ENCODE peak calls at places on chromosome 4, in six cellular contexts. One of them, this sample, is unnamed.

GRCh38 chr4:153232768-153233167 is 28.5 kb downstream of the TRIM2 start:
- DNase-seq in heart left ventricle: peak
- DNase-seq in aorta: no peak
- DNase-seq in mammary epithelial cell: peak
- DNase-seq in RWPE1: no peak
- DNase-seq in tibial artery: no peak
- DNase-seq in this sample: no peak

GRCh38 chr4:41517121-41517520 is 20.8 kb upstream of the LIMCH1 start:
- DNase-seq in heart left ventricle: no peak
- DNase-seq in aorta: no peak
- DNase-seq in mammary epithelial cell: no peak
- DNase-seq in RWPE1: no peak
- DNase-seq in tibial artery: no peak
- DNase-seq in this sample: no peak

GRCh38 chr4:15691346-15692140 is 9.9 kb downstream of the FAM200B start:
- DNase-seq in heart left ventricle: no peak
- DNase-seq in aorta: no peak
- DNase-seq in mammary epithelial cell: peak
- DNase-seq in RWPE1: no peak
- DNase-seq in tibial artery: no peak
- DNase-seq in this sample: no peak

GRCh38 chr4:85475631-85476233 is 782 bp downstream of the ARHGAP24 start:
- DNase-seq in heart left ventricle: no peak
- DNase-seq in aorta: no peak
- DNase-seq in mammary epithelial cell: no peak
- DNase-seq in RWPE1: no peak
- DNase-seq in tibial artery: no peak
- DNase-seq in this sample: no peak

GRCh38 chr4:54218736-54219135 is 10.4 kb upstream of the PDGFRA start:
- DNase-seq in heart left ventricle: no peak
- DNase-seq in aorta: no peak
- DNase-seq in mammary epithelial cell: no peak
- DNase-seq in RWPE1: no peak
- DNase-seq in tibial artery: no peak
- DNase-seq in this sample: no peak

GRCh38 chr4:37450309-37450708 is 205.8 kb downstream of the NWD2 start:
- DNase-seq in heart left ventricle: no peak
- DNase-seq in aorta: no peak
- DNase-seq in mammary epithelial cell: no peak
- DNase-seq in RWPE1: no peak
- DNase-seq in tibial artery: no peak
- DNase-seq in this sample: no peak

GRCh38 chr4:163382178-163382869 is 38.6 kb downstream of the NPY5R start:
- DNase-seq in heart left ventricle: no peak
- DNase-seq in aorta: no peak
- DNase-seq in mammary epithelial cell: no peak
- DNase-seq in RWPE1: no peak
- DNase-seq in tibial artery: no peak
- DNase-seq in this sample: no peak

GRCh38 chr4:177391953-177392352 is 50.3 kb downstream of the AGA start:
- DNase-seq in heart left ventricle: no peak
- DNase-seq in aorta: no peak
- DNase-seq in mammary epithelial cell: peak
- DNase-seq in RWPE1: no peak
- DNase-seq in tibial artery: no peak
- DNase-seq in this sample: peak

GRCh38 chr4:87532907-87533306 is 3.7 kb upstream of the SPARCL1 start:
- DNase-seq in heart left ventricle: no peak
- DNase-seq in aorta: no peak
- DNase-seq in mammary epithelial cell: no peak
- DNase-seq in RWPE1: no peak
- DNase-seq in tibial artery: no peak
- DNase-seq in this sample: no peak

GRCh38 chr4:48968814-48969213 is 17.3 kb upstream of the CWH43 start:
- DNase-seq in heart left ventricle: no peak
- DNase-seq in aorta: no peak
- DNase-seq in mammary epithelial cell: peak
- DNase-seq in RWPE1: peak
- DNase-seq in tibial artery: no peak
- DNase-seq in this sample: peak

GRCh38 chr4:4420421-4420820 is 33.5 kb downstream of the NSG1 start:
- DNase-seq in heart left ventricle: no peak
- DNase-seq in aorta: no peak
- DNase-seq in mammary epithelial cell: no peak
- DNase-seq in RWPE1: no peak
- DNase-seq in tibial artery: peak
- DNase-seq in this sample: no peak

GRCh38 chr4:122710434-122711308 is 21.8 kb upstream of the BBS12 start:
- DNase-seq in heart left ventricle: no peak
- DNase-seq in aorta: no peak
- DNase-seq in mammary epithelial cell: no peak
- DNase-seq in RWPE1: no peak
- DNase-seq in tibial artery: no peak
- DNase-seq in this sample: no peak

GRCh38 chr4:100722866-100723459 is 205.1 kb upstream of the EMCN start:
- DNase-seq in heart left ventricle: no peak
- DNase-seq in aorta: no peak
- DNase-seq in mammary epithelial cell: no peak
- DNase-seq in RWPE1: no peak
- DNase-seq in tibial artery: no peak
- DNase-seq in this sample: no peak

GRCh38 chr4:169268951-169269781 is 1.6 kb downstream of the SH3RF1 start:
- DNase-seq in heart left ventricle: peak
- DNase-seq in aorta: no peak
- DNase-seq in mammary epithelial cell: peak
- DNase-seq in RWPE1: no peak
- DNase-seq in tibial artery: no peak
- DNase-seq in this sample: no peak

GRCh38 chr4:81392164-81392563 is 79.5 kb downstream of the RASGEF1B start:
- DNase-seq in heart left ventricle: no peak
- DNase-seq in aorta: no peak
- DNase-seq in mammary epithelial cell: no peak
- DNase-seq in RWPE1: no peak
- DNase-seq in tibial artery: no peak
- DNase-seq in this sample: no peak

GRCh38 chr4:144288011-144288903 is 147.7 kb upstream of the GYPA start:
- DNase-seq in heart left ventricle: no peak
- DNase-seq in aorta: no peak
- DNase-seq in mammary epithelial cell: no peak
- DNase-seq in RWPE1: no peak
- DNase-seq in tibial artery: no peak
- DNase-seq in this sample: no peak

DNA sequence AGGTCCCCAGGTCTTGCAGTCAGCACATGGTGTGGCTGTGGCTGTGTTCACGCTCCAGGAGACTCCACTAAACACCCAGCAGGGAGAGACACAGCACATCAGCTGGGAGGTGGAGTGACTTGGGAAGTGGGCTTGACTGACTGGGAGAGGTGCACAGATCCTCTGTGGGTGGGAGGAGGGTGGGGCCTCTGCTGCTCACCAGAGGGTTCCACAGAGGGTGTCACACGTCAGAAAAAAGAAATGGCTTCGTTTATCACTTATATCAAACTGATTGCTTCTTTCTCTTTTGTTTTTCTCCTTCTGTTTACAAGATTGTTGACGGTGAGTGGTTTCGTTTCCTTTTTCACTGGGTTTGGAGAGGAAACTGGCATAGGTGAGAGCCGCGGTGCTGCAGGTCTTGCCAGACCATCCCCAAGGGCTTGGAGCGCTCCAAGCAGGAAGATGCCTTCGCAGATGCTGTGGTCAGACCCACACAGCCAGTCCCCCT is 24.8 kb upstream of the FAM193A start:
- DNase-seq in heart left ventricle: no peak
- DNase-seq in aorta: no peak
- DNase-seq in mammary epithelial cell: no peak
- DNase-seq in RWPE1: no peak
- DNase-seq in tibial artery: no peak
- DNase-seq in this sample: no peak
- H3K27ac ChIP-seq in heart left ventricle: no peak
- H3K27ac ChIP-seq in aorta: no peak
- H3K27ac ChIP-seq in mammary epithelial cell: no peak
- H3K27ac ChIP-seq in RWPE1: peak
- H3K27ac ChIP-seq in tibial artery: no peak
- H3K27ac ChIP-seq in this sample: no peak

GRCh38 chr4:155673453-155673979 is 6.9 kb downstream of the GUCY1A1 start:
- DNase-seq in heart left ventricle: no peak
- DNase-seq in aorta: no peak
- DNase-seq in mammary epithelial cell: no peak
- DNase-seq in RWPE1: no peak
- DNase-seq in tibial artery: no peak
- DNase-seq in this sample: no peak

GRCh38 chr4:155675709-155676429 is 9.2 kb downstream of the GUCY1A1 start:
- DNase-seq in heart left ventricle: no peak
- DNase-seq in aorta: no peak
- DNase-seq in mammary epithelial cell: no peak
- DNase-seq in RWPE1: no peak
- DNase-seq in tibial artery: no peak
- DNase-seq in this sample: no peak

GRCh38 chr4:155676430-155676825 is 9.8 kb downstream of the GUCY1A1 start:
- DNase-seq in heart left ventricle: no peak
- DNase-seq in aorta: no peak
- DNase-seq in mammary epithelial cell: no peak
- DNase-seq in RWPE1: no peak
- DNase-seq in tibial artery: no peak
- DNase-seq in this sample: no peak

GRCh38 chr4:155674669-155675071 is 8.0 kb downstream of the GUCY1A1 start:
- DNase-seq in heart left ventricle: no peak
- DNase-seq in aorta: no peak
- DNase-seq in mammary epithelial cell: no peak
- DNase-seq in RWPE1: no peak
- DNase-seq in tibial artery: no peak
- DNase-seq in this sample: no peak

DNA sequence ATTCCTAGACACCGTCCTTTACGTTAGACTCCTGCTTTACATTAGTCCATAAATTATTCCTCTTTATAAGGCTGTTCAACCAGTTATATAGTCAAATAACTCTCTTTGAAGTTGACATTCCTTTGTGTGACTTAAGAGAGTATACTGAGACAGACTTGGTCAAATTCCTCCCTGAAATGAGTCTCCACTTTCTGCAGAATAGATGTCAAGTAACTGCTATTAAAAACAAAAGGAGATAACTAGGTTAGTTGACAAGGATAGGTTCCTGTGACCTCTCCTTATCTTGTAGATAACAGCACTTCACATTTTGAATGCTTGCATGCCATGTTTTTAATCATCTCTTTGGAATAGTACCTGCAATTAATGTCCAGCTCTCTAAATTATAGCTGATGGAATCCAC is 5.7 kb downstream of the GUCY1A1 start:
- DNase-seq in heart left ventricle: no peak
- DNase-seq in aorta: no peak
- DNase-seq in mammary epithelial cell: no peak
- DNase-seq in RWPE1: no peak
- DNase-seq in tibial artery: no peak
- DNase-seq in this sample: no peak
- H3K27ac ChIP-seq in heart left ventricle: peak
- H3K27ac ChIP-seq in aorta: no peak
- H3K27ac ChIP-seq in mammary epithelial cell: no peak
- H3K27ac ChIP-seq in RWPE1: no peak
- H3K27ac ChIP-seq in tibial artery: peak
- H3K27ac ChIP-seq in this sample: no peak

GRCh38 chr4:105194328-105195231 is 47.9 kb downstream of the TET2 start:
- DNase-seq in heart left ventricle: no peak
- DNase-seq in aorta: no peak
- DNase-seq in mammary epithelial cell: peak
- DNase-seq in RWPE1: no peak
- DNase-seq in tibial artery: no peak
- DNase-seq in this sample: no peak

GRCh38 chr4:105198541-105198940 is 51.9 kb downstream of the TET2 start:
- DNase-seq in heart left ventricle: no peak
- DNase-seq in aorta: no peak
- DNase-seq in mammary epithelial cell: no peak
- DNase-seq in RWPE1: no peak
- DNase-seq in tibial artery: no peak
- DNase-seq in this sample: no peak

GRCh38 chr4:105192910-105193309 is 46.2 kb downstream of the TET2 start:
- DNase-seq in heart left ventricle: no peak
- DNase-seq in aorta: no peak
- DNase-seq in mammary epithelial cell: no peak
- DNase-seq in RWPE1: no peak
- DNase-seq in tibial artery: no peak
- DNase-seq in this sample: no peak

GRCh38 chr4:105197777-105198176 is 51.1 kb downstream of the TET2 start:
- DNase-seq in heart left ventricle: no peak
- DNase-seq in aorta: no peak
- DNase-seq in mammary epithelial cell: no peak
- DNase-seq in RWPE1: no peak
- DNase-seq in tibial artery: no peak
- DNase-seq in this sample: no peak

GRCh38 chr4:105196523-105197145 is 50.0 kb downstream of the TET2 start:
- DNase-seq in heart left ventricle: no peak
- DNase-seq in aorta: no peak
- DNase-seq in mammary epithelial cell: no peak
- DNase-seq in RWPE1: no peak
- DNase-seq in tibial artery: no peak
- DNase-seq in this sample: no peak
- H3K27ac ChIP-seq in heart left ventricle: no peak
- H3K27ac ChIP-seq in aorta: no peak
- H3K27ac ChIP-seq in mammary epithelial cell: no peak
- H3K27ac ChIP-seq in RWPE1: no peak
- H3K27ac ChIP-seq in tibial artery: no peak
- H3K27ac ChIP-seq in this sample: no peak

GRCh38 chr4:95361696-95361965 is 187.1 kb downstream of the UNC5C start:
- DNase-seq in heart left ventricle: no peak
- DNase-seq in aorta: no peak
- DNase-seq in mammary epithelial cell: no peak
- DNase-seq in RWPE1: no peak
- DNase-seq in tibial artery: no peak
- DNase-seq in this sample: no peak

GRCh38 chr4:95363579-95363965 is 185.2 kb downstream of the UNC5C start:
- DNase-seq in heart left ventricle: no peak
- DNase-seq in aorta: no peak
- DNase-seq in mammary epithelial cell: no peak
- DNase-seq in RWPE1: no peak
- DNase-seq in tibial artery: no peak
- DNase-seq in this sample: no peak

GRCh38 chr4:95362066-95362465 is 186.7 kb downstream of the UNC5C start:
- DNase-seq in heart left ventricle: no peak
- DNase-seq in aorta: no peak
- DNase-seq in mammary epithelial cell: no peak
- DNase-seq in RWPE1: no peak
- DNase-seq in tibial artery: no peak
- DNase-seq in this sample: no peak

GRCh38 chr4:95362906-95363578 is 185.7 kb downstream of the UNC5C start:
- DNase-seq in heart left ventricle: no peak
- DNase-seq in aorta: no peak
- DNase-seq in mammary epithelial cell: peak
- DNase-seq in RWPE1: peak
- DNase-seq in tibial artery: no peak
- DNase-seq in this sample: no peak

DNA sequence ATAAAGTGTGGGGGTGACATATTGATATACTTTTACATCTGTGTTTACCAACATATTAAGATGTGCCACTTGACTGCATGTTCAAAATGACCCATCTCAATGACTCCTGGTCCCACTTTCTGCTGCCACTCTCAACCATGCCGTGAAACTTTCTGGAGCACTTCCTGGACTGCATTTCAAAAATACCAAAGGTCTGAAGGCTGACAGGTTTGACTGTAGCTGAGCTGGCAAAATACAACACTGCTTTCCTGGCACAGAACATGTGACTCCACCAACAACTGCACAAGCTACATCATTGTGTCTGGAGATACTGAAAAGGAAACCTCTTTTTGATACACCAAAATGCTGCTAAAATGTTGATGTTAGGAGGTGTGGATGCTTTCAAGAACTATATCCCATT is 184.8 kb downstream of the UNC5C start:
- DNase-seq in heart left ventricle: no peak
- DNase-seq in aorta: no peak
- DNase-seq in mammary epithelial cell: peak
- DNase-seq in RWPE1: no peak
- DNase-seq in tibial artery: no peak
- DNase-seq in this sample: no peak
- H3K27ac ChIP-seq in heart left ventricle: no peak
- H3K27ac ChIP-seq in aorta: no peak
- H3K27ac ChIP-seq in mammary epithelial cell: no peak
- H3K27ac ChIP-seq in RWPE1: no peak
- H3K27ac ChIP-seq in tibial artery: no peak
- H3K27ac ChIP-seq in this sample: no peak

This sample was measured in epithelial cell of prostate.